ENCODE peak calls at places on chromosomes 6 and 20, in four cellular contexts. One of them, this sample, is unnamed.

GRCh38 chr6:14129572-14129971 is 12.0 kb downstream of the CD83 start:
- DNase-seq in Right ventricle myocardium superior: peak
- DNase-seq in lung microvascular endothelial cell: peak
- DNase-seq in GM03348: peak
- DNase-seq in this sample: no peak

GRCh38 chr20:50360218-50360672 is 149.9 kb upstream of the PTPN1 start:
- DNase-seq in Right ventricle myocardium superior: no peak
- DNase-seq in lung microvascular endothelial cell: no peak
- DNase-seq in GM03348: no peak
- DNase-seq in this sample: no peak

GRCh38 chr20:12640255-12640654 is 368.5 kb upstream of the SPTLC3 start:
- DNase-seq in Right ventricle myocardium superior: no peak
- DNase-seq in lung microvascular endothelial cell: no peak
- DNase-seq in GM03348: no peak
- DNase-seq in this sample: no peak

GRCh38 chr6:22954749-22955385 is 385.5 kb downstream of the HDGFL1 start:
- DNase-seq in Right ventricle myocardium superior: no peak
- DNase-seq in lung microvascular endothelial cell: peak
- DNase-seq in GM03348: no peak
- DNase-seq in this sample: no peak

GRCh38 chr6:14734416-14735340 is 511.2 kb upstream of the JARID2 start:
- DNase-seq in Right ventricle myocardium superior: no peak
- DNase-seq in lung microvascular endothelial cell: no peak
- DNase-seq in GM03348: peak
- DNase-seq in this sample: no peak

GRCh38 chr6:38552136-38552535 is 87.6 kb downstream of the BTBD9 start:
- DNase-seq in Right ventricle myocardium superior: no peak
- DNase-seq in lung microvascular endothelial cell: no peak
- DNase-seq in GM03348: no peak
- DNase-seq in this sample: no peak

GRCh38 chr6:75202676-75203131 is 3.1 kb downstream of the COL12A1 start:
- DNase-seq in Right ventricle myocardium superior: no peak
- DNase-seq in lung microvascular endothelial cell: no peak
- DNase-seq in GM03348: peak
- DNase-seq in this sample: no peak

GRCh38 chr6:56757585-56757984 is 114.9 kb upstream of the DST start:
- DNase-seq in Right ventricle myocardium superior: no peak
- DNase-seq in lung microvascular endothelial cell: peak
- DNase-seq in GM03348: no peak
- DNase-seq in this sample: no peak

GRCh38 chr20:23574977-23575376 is 6.7 kb upstream of the CST9L start:
- DNase-seq in Right ventricle myocardium superior: no peak
- DNase-seq in lung microvascular endothelial cell: no peak
- DNase-seq in GM03348: no peak
- DNase-seq in this sample: no peak

GRCh38 chr6:37024665-37025337 is 19.3 kb downstream of the FGD2 start:
- DNase-seq in Right ventricle myocardium superior: no peak
- DNase-seq in lung microvascular endothelial cell: no peak
- DNase-seq in GM03348: peak
- DNase-seq in this sample: no peak

GRCh38 chr6:7554533-7555275 is 13.2 kb downstream of the DSP start:
- DNase-seq in Right ventricle myocardium superior: no peak
- DNase-seq in lung microvascular endothelial cell: no peak
- DNase-seq in GM03348: no peak
- DNase-seq in this sample: no peak

GRCh38 chr6:114342086-114342825 is 567 bp downstream of the HS3ST5 start:
- DNase-seq in Right ventricle myocardium superior: peak
- DNase-seq in lung microvascular endothelial cell: no peak
- DNase-seq in GM03348: peak
- DNase-seq in this sample: no peak

This sample was measured in effector memory CD4-positive, alpha-beta T cell.